ENCODE peak calls at places on chromosomes 12 and 14, in six cellular contexts. Q, D, E, V, O and U are unnamed samples.

GRCh38 chr12:108308432-108308831 is 30.7 kb downstream of the CMKLR1 start:
- DNase-seq in Q (no peak), V (no peak), O (no peak), D (no peak), E (no peak), U (no peak)

GRCh38 chr14:93800038-93800937 is 12.0 kb upstream of the PRIMA1 start:
- DNase-seq in D (no peak), O (peak; percentile 0), Q (no peak), E (no peak), V (no peak), U (no peak)

GRCh38 chr14:84021433-84021832 is 1508.5 kb upstream of the FLRT2 start:
- DNase-seq in V (no peak), Q (no peak), D (no peak), E (no peak), O (no peak), U (no peak)

GRCh38 chr12:32084017-32084688 is 22.5 kb upstream of the BICD1 start:
- DNase-seq in V (no peak), Q (no peak), O (no peak), D (no peak), E (no peak), U (no peak)

GRCh38 chr14:92960706-92961566 is 38.0 kb downstream of the CHGA start:
- DNase-seq in E (no peak), V (no peak), Q (peak; percentile 72), O (peak; percentile 81), D (no peak), U (no peak)

GRCh38 chr12:116257213-116257612 is 20.3 kb downstream of the MED13L start:
- DNase-seq in Q (no peak), D (no peak), O (peak; percentile 55), V (no peak), E (no peak), U (no peak)

GRCh38 chr14:99401624-99402282 is 78.9 kb downstream of the SETD3 start:
- DNase-seq in D (no peak), O (no peak), V (no peak), Q (no peak), E (no peak), U (no peak)

GRCh38 chr14:24784981-24785380 is 151.0 kb upstream of the GZMB start:
- DNase-seq in E (no peak), O (no peak), V (no peak), D (no peak), Q (no peak), U (no peak)

GRCh38 chr12:94982456-94982855 is 21.0 kb downstream of the NDUFA12 start:
- DNase-seq in O (no peak), V (no peak), D (no peak), Q (no peak), E (no peak), U (no peak)

GRCh38 chr14:65258391-65258790 is 154.1 kb upstream of the FUT8 start:
- DNase-seq in D (no peak), O (peak; percentile 87), V (no peak), E (no peak), Q (peak; percentile 91), U (no peak)

GRCh38 chr14:90491868-90492560 is 95.2 kb downstream of the CALM1 start:
- DNase-seq in E (no peak), Q (no peak), O (peak; percentile 7), V (no peak), D (no peak), U (no peak)

GRCh38 chr12:100904270-100904669 is 109.7 kb downstream of the ANO4 start:
- DNase-seq in E (no peak), V (no peak), Q (no peak), O (peak; percentile 50), D (no peak), U (no peak)

GRCh38 chr14:58750321-58751269 is 112.8 kb downstream of the DACT1 start:
- DNase-seq in O (no peak), D (no peak), V (no peak), Q (peak; percentile 75), E (no peak), U (no peak)

GRCh38 chr12:87439990-87440827 is 589.0 kb downstream of the C12orf50 start:
- DNase-seq in V (no peak), O (peak; percentile 90), E (no peak), Q (peak; percentile 95), D (no peak), U (no peak)

GRCh38 chr12:127459687-127460086 is 807.3 kb upstream of the TMEM132C start:
- DNase-seq in O (no peak), V (no peak), E (no peak), Q (no peak), D (no peak), U (no peak)

GRCh38 chr12:127457726-127458125 is 809.2 kb upstream of the TMEM132C start:
- DNase-seq in Q (no peak), O (no peak), V (no peak), E (no peak), D (no peak), U (no peak)

GRCh38 chr12:127455347-127456265 is 811.4 kb upstream of the TMEM132C start:
- DNase-seq in V (no peak), O (no peak), E (no peak), Q (no peak), D (no peak), U (no peak)

GRCh38 chr12:127463237-127463636 is 803.7 kb upstream of the TMEM132C start:
- DNase-seq in O (no peak), E (no peak), V (no peak), Q (no peak), D (no peak), U (no peak)

GRCh38 chr12:127459166-127459565 is 807.8 kb upstream of the TMEM132C start:
- DNase-seq in Q (peak; percentile 50), D (no peak), O (no peak), E (no peak), V (no peak), U (no peak)
- TF ChIP-seq CTCF in Q (no peak), D (no peak), O (no peak), E (no peak), V (no peak), U (no peak)

DNA sequence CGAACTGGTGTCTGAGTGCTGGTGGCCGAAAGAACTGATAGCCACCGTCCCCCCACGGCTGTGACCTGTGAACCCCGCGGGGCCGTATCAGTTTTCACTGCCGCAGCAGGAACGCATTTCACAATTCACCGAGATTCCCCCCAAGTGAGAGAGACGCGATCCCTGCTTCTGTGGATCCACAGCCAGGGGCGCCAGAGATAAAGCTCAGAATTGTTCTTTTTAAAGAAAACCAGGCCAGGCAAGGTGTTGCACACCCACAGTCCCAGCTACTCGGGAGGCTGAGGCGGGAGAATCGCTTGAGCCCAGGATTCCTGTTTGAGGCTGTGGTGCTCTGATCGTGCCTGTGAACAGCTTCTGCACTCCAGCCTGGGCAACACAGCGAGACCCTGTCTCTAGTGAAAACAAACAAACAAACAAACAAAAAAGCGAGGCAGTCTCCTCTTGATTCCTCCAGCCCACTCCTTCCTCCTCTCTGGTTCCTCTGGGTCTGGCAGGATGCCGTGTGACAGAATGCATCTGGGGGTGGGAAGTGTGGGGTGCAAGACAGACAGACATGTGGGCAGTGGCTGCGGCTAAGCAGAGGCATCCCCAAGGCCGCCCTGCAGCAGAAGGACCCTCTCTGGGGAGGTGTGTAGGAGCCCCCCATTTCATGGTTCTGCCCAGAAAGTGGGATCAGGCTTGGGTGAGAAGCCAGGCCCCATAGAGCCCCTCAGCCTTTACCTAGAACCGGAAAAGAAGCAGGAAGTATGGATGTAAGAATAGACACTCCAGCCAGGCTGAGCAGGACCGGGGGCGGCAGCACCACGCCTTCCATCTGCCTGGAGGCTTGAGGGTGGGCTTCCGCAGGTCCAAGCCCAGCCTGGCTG is 39.2 kb upstream of the PPP1R13B start:
- DNase-seq in O (peak; percentile 13), V (no peak), E (no peak), D (no peak), Q (no peak), U (no peak)
- TF ChIP-seq CTCF in O (peak; percentile 46), V (no peak), E (no peak), D (no peak), Q (no peak), U (peak; percentile 36)

DNA sequence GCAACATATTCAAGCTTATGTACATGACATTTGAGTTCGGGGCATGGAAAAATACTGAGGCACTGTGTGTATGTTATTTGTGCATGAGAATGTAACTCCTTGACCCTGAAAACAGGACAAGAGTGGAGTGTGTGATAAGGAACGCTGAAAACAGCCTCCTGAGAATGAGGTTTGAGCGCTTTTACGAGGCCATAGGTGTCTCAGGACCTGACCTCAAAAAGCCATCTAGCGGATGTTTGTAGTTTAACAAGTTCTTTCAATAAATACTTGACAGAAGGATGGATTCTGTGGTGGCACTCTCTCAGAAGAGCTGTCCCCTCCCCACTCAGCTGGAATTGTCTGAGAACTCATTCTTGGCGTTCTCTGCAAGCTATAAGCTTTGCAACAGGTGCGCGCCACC is 350.5 kb upstream of the TMTC1 start:
- DNase-seq in D (no peak), V (no peak), O (peak; percentile 11), E (no peak), Q (peak; percentile 64), U (no peak)
- TF ChIP-seq CTCF in D (no peak), V (no peak), O (peak; percentile 4), E (no peak), Q (peak; percentile 58), U (peak; percentile 33)

GRCh38 chr12:29519585-29520182 is 22.2 kb upstream of the OVCH1 start:
- DNase-seq in D (no peak), Q (peak; percentile 86), V (no peak), E (no peak), O (peak; percentile 77), U (peak; percentile 45)
- TF ChIP-seq CTCF in D (peak; percentile 72), Q (peak; percentile 95), V (peak; percentile 60), E (peak; percentile 58), O (peak; percentile 42), U (peak; percentile 98)

DNA sequence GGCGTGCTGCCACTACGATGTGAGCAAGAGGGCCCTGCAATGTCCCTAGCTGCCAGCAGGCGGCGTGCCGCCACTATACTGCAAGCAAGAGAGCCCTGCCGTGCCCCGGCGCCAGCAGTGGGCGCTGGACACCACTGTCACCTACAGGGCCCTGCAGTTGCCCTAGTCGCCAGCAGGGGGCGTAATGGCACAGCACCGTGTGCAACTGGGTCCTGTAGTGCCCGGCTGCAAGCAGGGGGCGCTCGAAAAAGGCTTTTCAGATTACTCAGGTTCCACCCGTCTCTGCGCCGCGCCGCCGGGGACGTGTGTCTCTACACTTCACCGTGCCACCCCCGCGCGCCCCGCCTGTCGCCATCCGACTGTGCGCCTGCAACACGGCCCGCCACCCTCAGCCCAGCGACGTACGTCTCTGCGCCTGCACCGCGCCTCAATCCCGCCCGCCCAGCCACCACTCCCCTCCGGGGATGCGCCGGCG is 1356.9 kb downstream of the TMEM121 start:
- DNase-seq in D (no peak), E (no peak), Q (peak; percentile 19), O (peak; percentile 41), V (peak; percentile 19), U (no peak)
- TF ChIP-seq CTCF in D (no peak), E (peak; percentile 11), Q (peak; percentile 60), O (peak; percentile 80), V (peak; percentile 53), U (peak; percentile 16)

GRCh38 chr12:28755027-28755426 is 394.1 kb upstream of the FAR2 start:
- DNase-seq in V (no peak), O (no peak), E (no peak), D (no peak), Q (no peak), U (no peak)

GRCh38 chr12:28759334-28759733 is 389.7 kb upstream of the FAR2 start:
- DNase-seq in Q (peak; percentile 100), V (no peak), O (peak; percentile 81), D (no peak), E (no peak), U (no peak)
- TF ChIP-seq CTCF in Q (peak; percentile 65), V (no peak), O (no peak), D (no peak), E (no peak), U (no peak)